ENCODE peak calls at places on chromosomes 7 and 10, in nine cellular contexts. A, J, N, M, Q, W, G, H and Y are unnamed samples.

GRCh38 chr7:28114056-28114455 is 66.5 kb downstream of the JAZF1 start:
- DNase-seq in Q (no peak), A (no peak), J (no peak), H (no peak), G (no peak), W (peak; percentile 41), N (no peak), M (no peak), Y (no peak)

GRCh38 chr7:83427929-83428328 is 221.0 kb downstream of the SEMA3E start:
- DNase-seq in W (peak; percentile 69), H (no peak), N (no peak), G (no peak), M (no peak), Q (peak; percentile 23), A (no peak), J (no peak), Y (no peak)

GRCh38 chr10:122875843-122876492 is 3.4 kb downstream of the FAM24B start:
- DNase-seq in A (no peak), H (no peak), G (no peak), Q (no peak), M (no peak), W (no peak), J (no peak), N (no peak), Y (no peak)

GRCh38 chr7:49001610-49002033 is 77.3 kb downstream of the CDC14C start:
- DNase-seq in H (no peak), N (peak; percentile 0), W (peak; percentile 28), A (no peak), M (no peak), J (no peak), Q (peak; percentile 36), G (no peak), Y (no peak)

GRCh38 chr10:1461016-1461415 is 276.3 kb downstream of the ADARB2 start:
- DNase-seq in N (no peak), H (no peak), G (no peak), A (no peak), Q (peak; percentile 25), M (no peak), W (no peak), J (no peak), Y (no peak)

GRCh38 chr10:10353326-10353725 is 664.3 kb upstream of the CELF2 start:
- DNase-seq in M (no peak), A (no peak), H (no peak), J (no peak), G (no peak), W (no peak), N (no peak), Q (no peak), Y (no peak)

GRCh38 chr10:123721441-123722049 is 55.4 kb downstream of the GPR26 start:
- DNase-seq in M (no peak), Q (no peak), G (no peak), J (no peak), H (no peak), W (no peak), A (no peak), N (no peak), Y (no peak)

GRCh38 chr10:72133517-72133916 is 45.2 kb upstream of the SPOCK2 start:
- DNase-seq in G (no peak), A (no peak), M (no peak), W (no peak), J (no peak), H (no peak), N (peak; percentile 48), Q (no peak), Y (no peak)

GRCh38 chr10:89159761-89160160 is 47.4 kb downstream of the CH25H start:
- DNase-seq in G (no peak), W (no peak), M (no peak), J (no peak), A (no peak), N (no peak), H (no peak), Q (no peak), Y (no peak)

GRCh38 chr10:15314482-15315070 is 56.5 kb downstream of the FAM171A1 start:
- DNase-seq in Q (no peak), G (no peak), W (no peak), J (no peak), M (no peak), N (no peak), A (no peak), H (no peak), Y (no peak)

GRCh38 chr7:153529651-153530165 is 522.5 kb upstream of the DPP6 start:
- DNase-seq in N (no peak), Q (no peak), G (no peak), H (no peak), J (no peak), M (no peak), W (no peak), A (no peak), Y (no peak)

GRCh38 chr7:134520130-134520529 is 7.2 kb upstream of the AKR1B10 start:
- DNase-seq in W (peak; percentile 25), J (no peak), G (no peak), Q (no peak), H (no peak), A (no peak), N (peak; percentile 28), M (no peak), Y (no peak)
- TF ChIP-seq CTCF in W (no peak), J (no peak), G (peak; percentile 30), Q (peak; percentile 44), H (no peak), A (no peak), N (no peak), M (no peak), Y (no peak)

DNA sequence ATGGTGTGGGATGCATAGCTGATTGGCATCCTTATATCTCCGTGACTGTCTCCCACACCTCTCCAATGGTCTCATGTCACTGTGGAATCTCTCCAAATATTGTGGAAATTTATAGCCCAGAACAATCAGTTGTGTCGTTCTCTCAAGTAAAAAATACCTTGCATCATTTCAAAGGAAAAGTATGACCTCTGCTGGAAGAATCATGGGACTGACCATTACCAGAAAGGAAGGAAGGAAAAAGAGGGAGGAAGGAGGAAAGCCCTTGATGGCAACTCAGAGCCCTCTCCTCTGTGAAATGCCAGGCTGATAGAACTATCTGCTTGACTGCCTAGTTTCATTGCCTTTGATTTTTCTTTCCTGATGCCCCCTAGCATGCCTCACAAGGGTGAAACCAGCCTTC is 76.3 kb downstream of the FOXI2 start:
- DNase-seq in Q (no peak), N (no peak), G (no peak), H (no peak), J (no peak), M (no peak), W (no peak), A (no peak), Y (no peak)
- TF ChIP-seq CTCF in Q (peak; percentile 29), N (no peak), G (no peak), H (no peak), J (no peak), M (no peak), W (peak; percentile 42), A (no peak), Y (no peak)

DNA sequence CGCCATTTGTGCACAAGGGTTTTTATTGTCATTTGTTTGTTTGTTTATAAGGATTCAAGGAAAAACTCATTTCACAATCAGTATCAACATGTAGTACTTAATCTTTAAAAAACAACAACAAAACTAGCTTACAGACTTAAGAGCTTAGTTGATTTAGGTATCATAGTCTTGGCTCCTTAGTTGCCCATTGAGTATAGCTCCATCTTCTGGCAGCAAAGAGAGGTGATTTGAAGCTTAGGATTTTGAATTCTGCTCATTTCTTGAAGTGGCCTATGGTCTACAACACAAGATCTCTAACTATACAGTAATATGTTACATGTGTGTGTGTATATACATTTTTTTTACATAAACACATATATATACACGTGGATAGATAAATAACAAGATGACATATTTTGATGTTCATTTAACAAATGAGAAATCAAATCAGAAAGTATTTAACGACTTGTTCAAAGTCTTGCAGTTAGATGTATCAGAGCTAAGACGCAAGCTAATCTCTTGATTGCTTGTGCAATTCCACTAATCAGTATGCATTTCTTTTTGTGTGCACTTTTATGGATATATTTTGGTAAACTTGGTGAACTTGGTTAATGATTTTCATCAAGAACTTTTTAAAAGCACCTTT is 307.3 kb downstream of the CAMK1D start:
- DNase-seq in H (no peak), J (no peak), A (no peak), N (peak; percentile 73), W (peak; percentile 56), G (no peak), M (no peak), Q (peak; percentile 75), Y (no peak)
- TF ChIP-seq CTCF in H (peak; percentile 72), J (no peak), A (peak; percentile 75), N (peak; percentile 77), W (peak; percentile 67), G (peak; percentile 33), M (peak; percentile 75), Q (peak; percentile 85), Y (peak; percentile 78)

GRCh38 chr7:102181517-102181916 is 105.2 kb upstream of the SH2B2 start:
- DNase-seq in H (no peak), Q (no peak), W (no peak), A (no peak), M (no peak), N (no peak), J (no peak), G (no peak), Y (no peak)

GRCh38 chr7:102178410-102178809 is 108.3 kb upstream of the SH2B2 start:
- DNase-seq in H (no peak), Q (no peak), M (no peak), W (no peak), A (no peak), J (no peak), N (no peak), G (no peak), Y (no peak)

GRCh38 chr7:102180727-102181126 is 105.9 kb upstream of the SH2B2 start:
- DNase-seq in A (no peak), G (no peak), W (no peak), N (no peak), J (no peak), H (no peak), Q (no peak), M (no peak), Y (no peak)

GRCh38 chr7:102184303-102184702 is 102.4 kb upstream of the SH2B2 start:
- DNase-seq in G (no peak), M (no peak), W (no peak), A (no peak), H (no peak), J (no peak), Q (no peak), N (no peak), Y (no peak)

DNA sequence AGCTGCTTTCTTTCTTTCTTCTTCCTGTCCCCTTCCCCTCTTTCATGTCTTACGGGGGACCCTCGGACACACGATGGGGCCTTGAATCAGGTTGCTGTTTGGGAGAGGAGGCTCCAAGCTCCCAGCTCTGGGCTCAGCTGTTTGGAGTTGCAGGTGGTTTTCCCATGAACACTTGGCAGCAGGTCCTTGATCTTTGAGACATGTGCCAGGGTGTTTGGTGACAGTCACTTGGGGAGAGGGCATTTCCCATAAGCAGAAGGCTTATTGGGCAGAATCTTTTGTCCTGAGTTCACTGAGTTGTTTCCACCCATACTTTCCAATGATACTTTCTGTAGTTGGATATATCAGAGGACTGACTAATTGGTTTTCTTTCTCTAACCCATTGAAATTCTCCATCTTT is 104.7 kb upstream of the SH2B2 start:
- DNase-seq in N (no peak), Q (no peak), H (no peak), M (no peak), J (no peak), W (no peak), A (no peak), G (no peak), Y (no peak)
- TF ChIP-seq CTCF in N (no peak), Q (no peak), H (no peak), M (no peak), J (no peak), W (no peak), A (no peak), G (no peak), Y (no peak)